ENCODE peak calls at places on chromosome 4, in six cellular contexts. S is fibroblast of lung, R is astrocyte, Y is GM23248, N is HepG2, P is endothelial cell of umbilical vein. T is an unnamed sample.

GRCh38 chr4:186201535-186202230 is 10.3 kb downstream of the CYP4V2 start:
- DNase-seq in R (no peak), P (no peak), Y (peak; percentile 54), N (peak; percentile 59), S (no peak), T (peak; percentile 63)

GRCh38 chr4:47510506-47511143 is 25.6 kb downstream of the ATP10D start:
- DNase-seq in R (no peak), N (no peak), S (peak; percentile 33), P (peak; percentile 68), Y (peak; percentile 60), T (peak; percentile 14)

GRCh38 chr4:72977936-72978485 is 91.5 kb downstream of the COX18 start:
- DNase-seq in P (no peak), N (no peak), R (peak; percentile 81), S (peak; percentile 82), Y (no peak), T (no peak)

GRCh38 chr4:174940002-174940401 is 21.8 kb downstream of the ADAM29 start:
- DNase-seq in N (no peak), Y (no peak), P (no peak), R (no peak), S (no peak), T (no peak)

GRCh38 chr4:52876063-52876462 is 13.9 kb downstream of the RASL11B start:
- DNase-seq in Y (no peak), R (no peak), P (no peak), N (no peak), S (no peak), T (no peak)

GRCh38 chr4:8019396-8020365 is 80.0 kb upstream of the AFAP1 start:
- DNase-seq in N (no peak), P (no peak), R (no peak), Y (peak; percentile 57), S (no peak), T (peak; percentile 51)

GRCh38 chr4:25425361-25425760 is 48.3 kb downstream of the ANAPC4 start:
- DNase-seq in N (no peak), R (peak; percentile 22), P (no peak), S (peak; percentile 19), Y (no peak), T (no peak)

GRCh38 chr4:54657556-54658313 is at the start of gene KIT:
- DNase-seq in N (no peak), P (peak; percentile 56), S (peak; percentile 17), Y (peak; percentile 65), R (no peak), T (no peak)

GRCh38 chr4:129908117-129908516 is 812.2 kb downstream of the C4orf33 start:
- DNase-seq in N (no peak), P (no peak), R (no peak), S (no peak), Y (no peak), T (no peak)

GRCh38 chr4:137819964-137820383 is 287.7 kb upstream of the PCDH18 start:
- DNase-seq in P (peak; percentile 61), Y (peak; percentile 64), R (peak; percentile 36), N (peak; percentile 45), S (peak; percentile 55), T (peak; percentile 65)

GRCh38 chr4:79851625-79852304 is 221.3 kb downstream of the ANTXR2 start:
- DNase-seq in R (peak; percentile 18), N (no peak), Y (peak; percentile 53), P (peak; percentile 50), S (peak; percentile 31), T (no peak)

GRCh38 chr4:81052119-81053068 is 21.9 kb downstream of the BMP3 start:
- DNase-seq in N (peak; percentile 51), R (peak; percentile 19), P (peak; percentile 52), Y (peak; percentile 61), S (peak; percentile 49), T (peak; percentile 74)

GRCh38 chr4:77801260-77801608 is 17.9 kb downstream of the CNOT6L start:
- DNase-seq in S (no peak), Y (no peak), R (no peak), P (no peak), N (no peak), T (no peak)

GRCh38 chr4:170599894-170600293 is 510.1 kb upstream of the AADAT start:
- DNase-seq in R (no peak), S (no peak), N (no peak), Y (no peak), P (no peak), T (no peak)

GRCh38 chr4:136731025-136731424 is 801.3 kb downstream of the PCDH18 start:
- DNase-seq in S (no peak), R (no peak), P (peak; percentile 63), N (no peak), Y (no peak), T (no peak)

GRCh38 chr4:157221895-157222763 is 1.6 kb downstream of the GRIA2 start:
- DNase-seq in N (no peak), S (peak; percentile 35), P (peak; percentile 11), Y (peak; percentile 12), R (peak; percentile 8), T (no peak)

GRCh38 chr4:153113838-153114105 is 90.5 kb upstream of the TRIM2 start:
- DNase-seq in P (no peak), R (no peak), S (no peak), Y (no peak), N (no peak), T (no peak)

GRCh38 chr4:25377572-25377882 is 464 bp downstream of the ANAPC4 start:
- DNase-seq in R (no peak), P (peak; percentile 26), N (no peak), Y (no peak), S (no peak), T (no peak)

GRCh38 chr4:94813221-94813620 is 55.5 kb downstream of the BMPR1B start:
- DNase-seq in S (no peak), P (no peak), R (no peak), Y (no peak), N (no peak), T (no peak)

GRCh38 chr4:110610620-110610939 is 12.3 kb downstream of the PITX2 start:
- DNase-seq in R (no peak), Y (no peak), P (no peak), N (no peak), S (no peak), T (no peak)
- TF ChIP-seq EZH2 in R (no peak), Y (no peak), P (no peak), N (no peak), S (no peak), T (no peak)

DNA sequence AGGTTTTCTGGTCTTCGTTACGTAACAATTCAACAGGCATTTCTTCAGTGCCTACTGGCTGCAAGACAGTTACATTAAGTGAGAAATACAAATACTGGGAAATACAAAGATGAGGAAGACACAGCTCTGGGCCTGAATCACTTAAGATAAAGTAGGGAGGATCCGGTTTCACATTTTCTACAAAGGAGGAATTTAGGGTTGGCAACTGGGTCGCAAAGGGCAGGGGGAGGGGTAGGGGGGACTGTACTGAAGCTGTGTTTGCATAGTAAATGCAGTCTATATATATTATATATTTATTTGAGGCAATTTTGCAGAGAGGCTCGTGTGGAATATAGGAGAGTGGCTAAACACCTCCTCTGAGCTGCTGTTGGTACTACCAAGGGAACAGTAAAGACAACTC is 107.4 kb downstream of the MAML3 start:
- DNase-seq in S (no peak), N (no peak), P (peak; percentile 16), Y (no peak), R (no peak), T (peak; percentile 10)
- H3K9ac ChIP-seq in S (no peak overlapping the region), N (no peak overlapping the region), P (no peak overlapping the region), Y (no peak overlapping the region), R (no peak overlapping the region), T (no peak overlapping the region)

GRCh38 chr4:62709618-62710252 is 1509.6 kb downstream of the ADGRL3 start:
- DNase-seq in S (peak; percentile 6), R (peak; percentile 0), P (no peak), N (peak; percentile 34), Y (peak; percentile 9), T (peak; percentile 91)
- H3K4me3 ChIP-seq in S (no peak overlapping the region), R (peak overlapping the region; percentile 42), P (no peak overlapping the region), N (no peak overlapping the region), Y (no peak overlapping the region), T (peak overlapping the region; percentile 64)

GRCh38 chr4:33339762-33340161 is 2619.6 kb downstream of the PCDH7 start:
- DNase-seq in S (no peak), R (no peak), Y (no peak), P (no peak), N (no peak), T (no peak)
- TF ChIP-seq EZH2 in S (no peak), R (no peak), Y (no peak), P (no peak), N (no peak), T (no peak)

GRCh38 chr4:2931765-2932560 is 31.2 kb downstream of the NOP14 start:
- DNase-seq in Y (no peak), S (no peak), R (no peak), P (peak; percentile 42), N (no peak), T (no peak)
- H3K9ac ChIP-seq in Y (no peak overlapping the region), S (no peak overlapping the region), R (no peak overlapping the region), P (no peak overlapping the region), N (no peak overlapping the region), T (no peak overlapping the region)

GRCh38 chr4:75726577-75726976 is 2.2 kb downstream of the USO1 start:
- DNase-seq in Y (peak; percentile 47), R (no peak), N (no peak), S (no peak), P (no peak), T (no peak)
- H3K4me3 ChIP-seq in Y (peak overlapping the region; percentile 87), R (peak overlapping the region; percentile 84), N (peak overlapping the region; percentile 83), S (peak overlapping the region; percentile 38), P (no peak overlapping the region), T (peak overlapping the region; percentile 94)

DNA sequence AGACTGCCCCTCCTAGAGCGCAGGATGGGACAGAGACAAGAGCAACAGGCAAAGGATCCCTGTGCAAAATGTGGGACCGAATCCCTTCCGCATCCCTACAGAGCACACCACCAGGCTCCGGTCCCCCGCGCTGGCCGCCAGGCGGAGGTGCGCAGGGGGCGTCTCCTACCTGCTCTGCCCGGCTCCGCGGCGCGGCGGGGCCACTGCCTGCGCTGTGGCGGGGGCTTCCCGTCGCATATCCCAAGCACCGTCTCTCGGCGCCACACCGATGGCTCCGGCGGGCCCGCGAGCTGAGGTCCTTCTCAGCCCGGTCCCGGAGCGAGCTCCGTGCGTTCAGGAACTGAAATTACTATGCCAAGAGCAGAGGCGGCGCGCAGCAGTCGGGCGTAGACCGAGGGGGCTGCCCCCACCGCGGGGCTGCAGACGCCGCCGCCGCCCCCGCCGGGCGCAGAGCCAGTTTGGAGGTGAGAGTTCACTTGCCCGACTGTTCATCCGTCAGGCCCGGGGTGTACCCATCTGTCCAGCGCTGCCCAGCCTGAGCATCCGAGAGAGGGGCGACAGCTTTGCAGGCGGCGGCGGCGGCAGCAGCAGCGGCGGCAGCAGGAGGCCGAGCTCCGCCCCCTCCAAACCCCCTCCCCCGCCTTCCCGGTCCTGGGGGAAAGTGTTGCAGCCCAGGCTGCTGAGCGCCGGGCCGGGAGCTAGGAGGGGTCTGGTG is at the start of gene GPRIN3:
- DNase-seq in S (peak; percentile 42), Y (peak; percentile 70), N (no peak), R (peak; percentile 23), P (peak; percentile 62), T (no peak)
- TF ChIP-seq EZH2 in S (peak; percentile 63), Y (no peak), N (no peak), R (peak; percentile 44), P (peak; percentile 47), T (peak; percentile 54)

DNA sequence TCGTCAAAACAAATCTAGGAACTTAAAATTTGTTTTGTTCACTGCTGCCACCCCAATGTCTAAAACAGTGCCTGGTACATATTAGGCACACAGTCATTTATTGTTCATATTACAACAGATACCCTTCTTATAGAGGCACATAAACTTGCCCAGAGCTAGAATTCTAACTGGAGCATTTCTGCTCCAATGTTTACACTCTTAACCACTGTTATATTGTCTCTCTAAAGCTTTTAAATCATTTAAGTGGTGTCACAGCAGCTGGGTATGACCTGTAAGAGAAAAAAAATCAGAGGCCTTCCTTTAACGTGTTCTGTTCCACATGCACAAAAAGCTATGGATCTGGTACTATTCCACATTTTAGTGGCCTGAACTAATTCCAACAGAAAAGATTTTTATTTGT is 3.0 kb downstream of the UBE2D3 start:
- DNase-seq in R (no peak), S (peak; percentile 5), Y (peak; percentile 36), P (no peak), N (no peak), T (no peak)
- H3K9ac ChIP-seq in R (peak overlapping the region; percentile 98), S (peak overlapping the region; percentile 100), Y (peak overlapping the region; percentile 99), P (peak overlapping the region; percentile 100), N (peak overlapping the region; percentile 98), T (peak overlapping the region; percentile 100)

T was measured in PC-3.